ENCODE peak calls at places on chromosomes 2 and 18, in seven cellular contexts. M is DMS79 treated with DMSO at 0.1 percent for 48 hours; J is C1 segment of cervical spinal cord; K is activated CD8-positive, alpha-beta memory T cell treated with anti-CD3 and anti-CD28 coated beads for 4 hours; V is GM04503; H is HepG2; T is WTC11. D is an unnamed sample.

GRCh38 chr2:126227250-126227649 is 428.7 kb upstream of the GYPC start:
- DNase-seq in V (no peak), K (no peak), H (no peak), M (no peak), T (no peak), J (no peak), D (no peak)

GRCh38 chr2:41267929-41268659 is 779.7 kb upstream of the PKDCC start:
- DNase-seq in T (no peak), M (no peak), H (no peak), V (no peak), J (no peak), K (no peak), D (no peak)

GRCh38 chr2:65681503-65681902 is 249.1 kb upstream of the SPRED2 start:
- DNase-seq in H (no peak), M (peak; percentile 13), K (no peak), V (no peak), T (no peak), J (no peak), D (no peak)

GRCh38 chr18:8610442-8610801 is 1.2 kb downstream of the RAB12 start:
- DNase-seq in K (no peak), M (no peak), T (no peak), H (no peak), J (no peak), V (no peak), D (no peak)

GRCh38 chr2:5123597-5124196 is 568.5 kb upstream of the SOX11 start:
- DNase-seq in T (no peak), K (no peak), M (peak; percentile 43), V (no peak), J (no peak), H (no peak), D (no peak)

GRCh38 chr2:61785583-61785982 is 68.3 kb downstream of the FAM161A start:
- DNase-seq in V (no peak), T (no peak), K (no peak), M (no peak), J (no peak), H (no peak), D (no peak)

GRCh38 chr2:197097578-197098366 is 171.3 kb upstream of the PGAP1 start:
- DNase-seq in V (no peak), H (no peak), T (no peak), J (no peak), M (no peak), K (no peak), D (peak; percentile 60)

GRCh38 chr2:23503682-23504081 is 118.7 kb downstream of the KLHL29 start:
- DNase-seq in T (no peak), J (no peak), V (no peak), H (no peak), K (no peak), M (no peak), D (no peak)

GRCh38 chr18:9094307-9095226 is 7.9 kb upstream of the NDUFV2 start:
- DNase-seq in T (no peak), J (no peak), K (no peak), H (peak; percentile 92), M (no peak), V (no peak), D (no peak)

GRCh38 chr2:118246726-118247125 is 158.5 kb downstream of the INSIG2 start:
- DNase-seq in J (no peak), M (no peak), T (no peak), V (peak; percentile 89), K (no peak), H (no peak), D (peak; percentile 13)

GRCh38 chr2:71620116-71620515 is 166.8 kb downstream of the DYSF start:
- DNase-seq in M (no peak), J (no peak), H (no peak), K (no peak), V (no peak), T (no peak), D (peak; percentile 5)

GRCh38 chr2:161990741-161991140 is 83.3 kb downstream of the DPP4 start:
- DNase-seq in T (no peak), H (peak; percentile 62), M (no peak), V (peak; percentile 55), J (no peak), K (no peak), D (no peak)

GRCh38 chr2:196413821-196414274 is 225.7 kb upstream of the CCDC150 start:
- DNase-seq in M (no peak), J (no peak), H (no peak), V (no peak), T (no peak), K (no peak), D (no peak)

GRCh38 chr2:31711737-31712136 is 131.0 kb upstream of the SRD5A2 start:
- DNase-seq in V (no peak), T (no peak), J (no peak), K (no peak), M (no peak), H (no peak), D (no peak)

GRCh38 chr2:55361465-55362189 is 58.0 kb downstream of the CCDC88A start:
- DNase-seq in V (no peak), T (no peak), K (no peak), H (no peak), M (no peak), J (no peak), D (no peak)

D was measured in mucosa of gallbladder.